ENCODE peak calls at places on chromosomes 11 and 22, in ten cellular contexts. B is iPS-NIHi11; C is astrocyte of the cerebellum; W is choroid plexus epithelial cell; O is AG09319; I is neuronal stem cell; G is activated CD4-positive, alpha-beta T cell treated with anti-CD3 and anti-CD28 coated beads for 4 hours; L is CD8-positive, alpha-beta memory T cell; K is fibroblast of pulmonary artery; R is ecto neural progenitor cell. D is an unnamed sample.
A peak's percentile ranks its signal among the peaks of the same experiment; 100 is the strongest.

GRCh38 chr11:17564687-17565042 is 17.6 kb downstream of the OTOG start:
- DNase-seq in B (peak; percentile 43), C (no peak), W (no peak), O (no peak), I (no peak), G (no peak), L (no peak), K (no peak), R (peak; percentile 34), D (no peak)

GRCh38 chr11:97610000-97610399 is 1220.2 kb downstream of the JRKL start:
- DNase-seq in B (no peak), C (no peak), W (peak; percentile 57), O (no peak), I (no peak), G (no peak), L (no peak), K (peak; percentile 29), R (no peak), D (no peak)

GRCh38 chr11:130124096-130124495 is 35.5 kb upstream of the ST14 start:
- DNase-seq in B (no peak), C (peak; percentile 38), W (peak; percentile 95), O (peak; percentile 70), I (no peak), G (no peak), L (no peak), K (peak; percentile 95), R (no peak), D (no peak)

GRCh38 chr11:88357323-88358039 is 19.9 kb upstream of the CTSC start:
- DNase-seq in B (no peak), C (no peak), W (peak; percentile 79), O (no peak), I (no peak), G (no peak), L (no peak), K (peak; percentile 70), R (no peak), D (no peak)

GRCh38 chr11:28697920-28698827 is 590.0 kb downstream of the METTL15 start:
- DNase-seq in B (peak; percentile 80), C (peak; percentile 39), W (peak; percentile 71), O (peak; percentile 3), I (peak; percentile 81), G (no peak), L (no peak), K (peak; percentile 75), R (peak; percentile 77), D (no peak)

GRCh38 chr11:10899542-10899830 is 41.6 kb upstream of the ZBED5 start:
- DNase-seq in B (no peak), C (no peak), W (no peak), O (no peak), I (no peak), G (no peak), L (no peak), K (no peak), R (no peak), D (no peak)

GRCh38 chr22:20244250-20244648 is 23.9 kb downstream of the RTN4R start:
- DNase-seq in B (no peak), C (no peak), W (no peak), O (no peak), I (no peak), G (no peak), L (no peak), K (no peak), R (no peak), D (no peak)

GRCh38 chr22:27331526-27332281 is 469.9 kb downstream of the MN1 start:
- DNase-seq in B (peak; percentile 54), C (no peak), W (peak; percentile 86), O (no peak), I (no peak), G (no peak), L (no peak), K (peak; percentile 84), R (peak; percentile 78), D (peak; percentile 88)

GRCh38 chr22:40397436-40397835 is 27.0 kb downstream of the SGSM3 start:
- DNase-seq in B (no peak), C (no peak), W (peak; percentile 71), O (no peak), I (no peak), G (no peak), L (no peak), K (peak; percentile 68), R (no peak), D (no peak)

GRCh38 chr11:69244286-69244685 is 49.7 kb upstream of the MYEOV start:
- DNase-seq in B (no peak), C (no peak), W (no peak), O (no peak), I (no peak), G (no peak), L (no peak), K (no peak), R (peak; percentile 15), D (no peak)

GRCh38 chr11:128365044-128365443 is 222.3 kb downstream of the ETS1 start:
- DNase-seq in B (peak; percentile 43), C (peak; percentile 63), W (peak; percentile 83), O (peak; percentile 70), I (peak; percentile 32), G (no peak), L (no peak), K (peak; percentile 85), R (no peak), D (no peak)

GRCh38 chr22:37109242-37109917 is at the start of gene TMPRSS6:
- DNase-seq in B (no peak), C (no peak), W (no peak), O (no peak), I (no peak), G (no peak), L (no peak), K (no peak), R (no peak), D (no peak)

GRCh38 chr22:50674127-50674493 is 1.5 kb downstream of the SHANK3 start:
- DNase-seq in B (peak; percentile 82), C (no peak), W (no peak), O (no peak), I (no peak), G (no peak), L (no peak), K (no peak), R (no peak), D (no peak)

GRCh38 chr11:86440305-86440716 is 65.6 kb downstream of the CCDC81 start:
- DNase-seq in B (no peak), C (peak; percentile 11), W (peak; percentile 78), O (peak; percentile 44), I (no peak), G (no peak), L (no peak), K (peak; percentile 83), R (no peak), D (no peak)

GRCh38 chr11:3950996-3951662 is 95.7 kb downstream of the STIM1 start:
- DNase-seq in B (peak; percentile 72), C (peak; percentile 73), W (peak; percentile 95), O (no peak), I (peak; percentile 71), G (no peak), L (no peak), K (peak; percentile 74), R (no peak), D (no peak)

GRCh38 chr11:107856981-107857517 is 1.5 kb downstream of the SLC35F2 start:
- DNase-seq in B (no peak), C (no peak), W (no peak), O (no peak), I (no peak), G (no peak), L (no peak), K (no peak), R (no peak), D (no peak)

GRCh38 chr22:19419464-19420178 is 11.9 kb downstream of the HIRA start:
- DNase-seq in B (no peak), C (no peak), W (peak; percentile 14), O (no peak), I (no peak), G (no peak), L (peak; percentile 48), K (peak; percentile 28), R (no peak), D (no peak)

GRCh38 chr11:59076876-59077571 is 9.1 kb upstream of the GLYATL1B start:
- DNase-seq in B (no peak), C (no peak), W (no peak), O (no peak), I (no peak), G (no peak), L (no peak), K (no peak), R (no peak), D (peak; percentile 74)

GRCh38 chr11:29527391-29527936 is 489.4 kb downstream of the KCNA4 start:
- DNase-seq in B (no peak), C (peak; percentile 45), W (peak; percentile 94), O (no peak), I (no peak), G (no peak), L (no peak), K (peak; percentile 99), R (no peak), D (no peak)

GRCh38 chr22:48929276-48929790 is 898.3 kb downstream of the BRD1 start:
- DNase-seq in B (no peak), C (no peak), W (no peak), O (no peak), I (no peak), G (no peak), L (no peak), K (no peak), R (peak; percentile 38), D (peak; percentile 74)

GRCh38 chr22:39479254-39479653 is 22.4 kb downstream of the MGAT3 start:
- DNase-seq in B (no peak), C (no peak), W (no peak), O (no peak), I (no peak), G (no peak), L (no peak), K (no peak), R (no peak), D (no peak)

GRCh38 chr11:60927061-60927592 is 2.9 kb downstream of the TMEM132A start:
- DNase-seq in B (no peak), C (no peak), W (no peak), O (no peak), I (no peak), G (no peak), L (no peak), K (no peak), R (no peak), D (no peak)

GRCh38 chr11:127670372-127670771 is 669.8 kb upstream of the KIRREL3 start:
- DNase-seq in B (no peak), C (no peak), W (no peak), O (no peak), I (no peak), G (no peak), L (no peak), K (no peak), R (no peak), D (no peak)

D was measured in esophagus muscularis mucosa.